ENCODE peak calls at places on chromosomes 5 and 9, in four cellular contexts. O is HCT116, Z is Panc1, A is HepG2. C is an unnamed sample.
A peak's percentile ranks its signal among the peaks of the same experiment; 100 is the strongest.

GRCh38 chr9:114754574-114754973 is 51.3 kb downstream of the TNFSF15 start:
- DNase-seq in O (no peak), Z (no peak), A (no peak), C (no peak)

GRCh38 chr5:150217041-150217440 is 27.2 kb downstream of the SLC6A7 start:
- DNase-seq in O (no peak), Z (no peak), A (no peak), C (no peak)

GRCh38 chr9:5871785-5872184 is 18.9 kb upstream of the MLANA start:
- DNase-seq in O (no peak), Z (no peak), A (no peak), C (no peak)

GRCh38 chr9:110877376-110877775 is 160.9 kb downstream of the LPAR1 start:
- DNase-seq in O (no peak), Z (no peak), A (no peak), C (no peak)

GRCh38 chr9:69085523-69086283 is 50.2 kb downstream of the FXN start:
- DNase-seq in O (no peak), Z (no peak), A (peak; percentile 53), C (peak; percentile 13)

GRCh38 chr5:176638437-176638836 is 8.0 kb downstream of the EIF4E1B start:
- DNase-seq in O (no peak), Z (no peak), A (no peak), C (no peak)

GRCh38 chr5:92769986-92770385 is 811.0 kb downstream of the NR2F1-AS1 start:
- DNase-seq in O (no peak), Z (no peak), A (no peak), C (no peak)

GRCh38 chr5:132830436-132831094 is at the start of gene SHROOM1:
- DNase-seq in O (peak; percentile 44), Z (no peak), A (peak; percentile 66), C (peak; percentile 91)

GRCh38 chr5:149799119-149799623 is 69.1 kb downstream of the PPARGC1B start:
- DNase-seq in O (no peak), Z (peak; percentile 45), A (peak; percentile 21), C (no peak)

GRCh38 chr5:62564101-62564500 is 14.5 kb upstream of the LRRC70 start:
- DNase-seq in O (no peak), Z (no peak), A (no peak), C (no peak)

GRCh38 chr9:134315716-134316443 is 10.4 kb upstream of the RXRA start:
- DNase-seq in O (no peak), Z (no peak), A (no peak), C (no peak)

GRCh38 chr5:139492700-139493192 is 10.2 kb upstream of the STING1 start:
- DNase-seq in O (no peak), Z (no peak), A (no peak), C (no peak)

GRCh38 chr5:66406761-66407289 is 189.4 kb upstream of the MAST4 start:
- DNase-seq in O (no peak), Z (no peak), A (no peak), C (no peak)

GRCh38 chr9:129995409-129996160 is 47.4 kb downstream of the FNBP1 start:
- DNase-seq in O (no peak), Z (peak; percentile 62), A (no peak), C (peak; percentile 40)

GRCh38 chr5:141954193-141954592 is 3.8 kb downstream of the PCDH12 start:
- DNase-seq in O (no peak), Z (no peak), A (no peak), C (no peak)

GRCh38 chr5:179114756-179115155 is 54.6 kb downstream of the ZNF354C start:
- DNase-seq in O (no peak), Z (no peak), A (no peak), C (no peak)

GRCh38 chr5:141875022-141875740 is 3.0 kb downstream of the PCDH1 start:
- DNase-seq in O (no peak), Z (no peak), A (no peak), C (no peak)

GRCh38 chr9:127966416-127967150 is 14.2 kb downstream of the EEIG1 start:
- DNase-seq in O (no peak), Z (no peak), A (no peak), C (no peak)

GRCh38 chr9:123081824-123082223 is 48.4 kb downstream of the GPR21 start:
- DNase-seq in O (peak; percentile 22), Z (no peak), A (peak; percentile 48), C (peak; percentile 56)

GRCh38 chr5:7837401-7837800 is 13.5 kb downstream of the CFAP90 start:
- DNase-seq in O (no peak), Z (no peak), A (no peak), C (no peak)

GRCh38 chr9:89808801-89809200 is 204.0 kb downstream of the GADD45G start:
- DNase-seq in O (no peak), Z (no peak), A (no peak), C (no peak)

GRCh38 chr5:137705106-137705505 is 30.8 kb downstream of the KLHL3 start:
- DNase-seq in O (no peak), Z (no peak), A (no peak), C (no peak)

GRCh38 chr5:52943285-52943684 is 45.9 kb upstream of the ITGA2 start:
- DNase-seq in O (no peak), Z (no peak), A (peak; percentile 6), C (no peak)

GRCh38 chr9:21543187-21543586 is 61.1 kb upstream of the IFNE start:
- DNase-seq in O (no peak), Z (no peak), A (no peak), C (no peak)

GRCh38 chr9:38395653-38396370 is 3.3 kb downstream of the ALDH1B1 start:
- DNase-seq in O (no peak), Z (no peak), A (no peak), C (no peak)

GRCh38 chr5:106843812-106844416 is 826.8 kb downstream of the EFNA5 start:
- DNase-seq in O (peak; percentile 13), Z (no peak), A (no peak), C (no peak)

GRCh38 chr9:83062011-83062652 is 810 bp downstream of the RASEF start:
- DNase-seq in O (no peak), Z (no peak), A (no peak), C (no peak)

GRCh38 chr5:7876867-7877266 is 7.9 kb downstream of the MTRR start:
- DNase-seq in O (no peak), Z (no peak), A (no peak), C (no peak)

DNA sequence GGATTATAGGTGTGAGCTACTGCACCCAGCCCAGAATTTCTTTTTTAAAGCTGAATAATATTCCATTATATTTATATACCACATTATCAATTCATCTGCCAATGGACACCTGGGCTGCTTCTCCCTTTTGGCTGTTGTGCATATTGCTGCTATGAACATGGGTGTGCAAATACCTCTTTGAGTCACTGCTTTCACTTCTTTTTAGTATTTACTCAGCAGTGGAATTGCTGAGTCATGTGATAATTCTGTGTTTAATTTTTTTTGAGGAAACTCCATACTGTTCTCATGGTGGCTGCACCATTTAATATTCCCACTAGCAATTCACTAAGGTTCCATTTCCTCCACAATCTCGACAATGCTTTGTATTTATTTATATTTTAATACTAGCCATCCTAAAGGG is 36.1 kb upstream of the KIF4B start:
- DNase-seq in O (no peak), Z (no peak), A (peak; percentile 13), C (no peak)
- TF ChIP-seq TCF7L2 in O (no peak), Z (no peak), A (no peak), C (no peak)

GRCh38 chr5:36457511-36458260 is 148.7 kb upstream of the SLC1A3 start:
- DNase-seq in O (no peak), Z (no peak), A (no peak), C (no peak)
- TF ChIP-seq TCF7L2 in O (no peak), Z (no peak), A (no peak), C (no peak)

DNA sequence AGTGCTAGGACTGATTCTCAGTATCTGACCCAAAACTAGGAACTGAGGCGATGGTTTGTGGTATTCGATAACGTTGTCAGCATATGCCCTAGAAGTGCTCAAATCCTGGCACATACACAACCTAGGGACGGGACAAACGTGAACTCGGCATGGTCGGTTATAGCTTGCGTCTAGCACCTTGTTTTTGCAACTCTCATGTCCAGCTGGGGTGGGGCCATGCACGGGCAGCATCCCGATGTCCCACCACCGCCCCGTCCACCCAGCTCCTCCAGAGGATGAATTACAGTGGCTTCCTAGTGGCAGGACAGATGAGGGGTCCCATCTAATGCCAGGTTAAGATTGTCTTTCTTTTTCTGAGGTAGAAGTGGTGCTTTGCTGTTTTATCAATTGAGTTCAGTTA is 31.6 kb downstream of the PROP1 start:
- DNase-seq in O (no peak), Z (no peak), A (no peak), C (no peak)
- TF ChIP-seq TCF7L2 in O (no peak), Z (no peak), A (no peak), C (no peak)

GRCh38 chr5:33743089-33743488 is 148.7 kb downstream of the ADAMTS12 start:
- DNase-seq in O (no peak), Z (no peak), A (no peak), C (no peak)
- TF ChIP-seq TCF7L2 in O (no peak), Z (no peak), A (no peak), C (no peak)

GRCh38 chr5:1386274-1386717 is 41.4 kb upstream of the CLPTM1L start:
- DNase-seq in O (no peak), Z (no peak), A (no peak), C (peak; percentile 38)
- TF ChIP-seq TCF7L2 in O (no peak), Z (no peak), A (no peak), C (no peak)

DNA sequence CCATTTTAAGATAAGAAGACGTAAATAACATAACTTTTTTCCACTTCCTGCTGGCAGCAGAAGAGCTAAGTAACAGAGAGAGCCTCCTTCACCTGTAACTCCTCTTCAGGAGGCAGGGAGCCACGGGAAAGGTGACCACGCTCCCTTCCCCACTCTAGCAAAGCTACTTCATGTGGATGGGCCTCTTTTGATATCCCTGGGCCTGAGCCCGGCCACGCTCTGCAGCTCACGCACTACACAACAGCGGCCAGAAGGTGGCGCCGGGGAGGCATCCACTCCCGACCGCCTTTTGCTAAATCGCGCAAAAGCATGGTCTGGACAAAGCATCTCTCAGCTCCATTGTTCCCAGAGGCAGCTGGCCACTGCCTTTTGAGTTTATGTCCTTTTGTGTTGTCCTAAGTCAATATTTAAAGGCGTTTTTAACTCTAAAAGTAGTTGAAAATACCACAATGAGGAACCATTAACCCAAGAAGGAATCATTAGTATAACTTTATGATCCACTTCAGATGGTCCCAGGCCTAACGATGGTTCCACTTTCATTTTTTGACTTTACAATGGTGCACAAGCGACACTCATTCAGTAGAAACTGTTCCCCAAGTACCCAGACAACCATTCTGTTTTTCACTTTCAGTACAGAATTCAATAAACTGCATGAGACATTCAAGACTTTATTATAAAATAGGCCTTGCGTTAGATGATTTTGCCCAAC is 23.6 kb downstream of the CMBL start:
- DNase-seq in O (peak; percentile 42), Z (no peak), A (peak; percentile 55), C (peak; percentile 94)
- TF ChIP-seq TCF7L2 in O (no peak), Z (no peak), A (no peak), C (no peak)

C was measured in K562.